ENCODE peak calls at places on chromosomes 6 and 20, in six cellular contexts. G is K562, K is HepG2, M is A549, V is GM12878, N is upper lobe of left lung. Y is an unnamed sample.

GRCh38 chr6:32950449-32950848 is 2.4 kb downstream of the HLA-DMA start:
- ATAC-seq in G (no peak), K (no peak), M (no peak), V (no peak), N (no peak), Y (no peak)

GRCh38 chr20:37723668-37724067 is 29.8 kb downstream of the CTNNBL1 start:
- ATAC-seq in G (no peak), K (peak), M (no peak), V (no peak), N (no peak), Y (no peak)

GRCh38 chr20:41513829-41514228 is 104.3 kb downstream of the CHD6 start:
- ATAC-seq in G (no peak), K (no peak), M (no peak), V (no peak), N (no peak), Y (no peak)

GRCh38 chr6:146598785-146599405 is at the start of gene ADGB:
- ATAC-seq in G (peak), K (peak), M (peak), V (peak), N (peak), Y (peak)

GRCh38 chr6:158514991-158515390 is 44.9 kb upstream of the TMEM181 start:
- ATAC-seq in G (no peak), K (peak), M (no peak), V (no peak), N (no peak), Y (no peak)

GRCh38 chr6:70103798-70104197 is 199.1 kb downstream of the COL9A1 start:
- ATAC-seq in G (peak), K (peak), M (no peak), V (peak), N (no peak), Y (no peak)

GRCh38 chr6:36289281-36290018 is 19.6 kb downstream of the PNPLA1 start:
- ATAC-seq in G (no peak), K (no peak), M (no peak), V (no peak), N (no peak), Y (no peak)

GRCh38 chr20:51345601-51346101 is 196.9 kb downstream of the NFATC2 start:
- ATAC-seq in G (no peak), K (no peak), M (peak), V (no peak), N (peak), Y (peak)

GRCh38 chr20:4027590-4028265 is 12.4 kb upstream of the RNF24 start:
- ATAC-seq in G (no peak), K (no peak), M (peak), V (no peak), N (no peak), Y (no peak)

GRCh38 chr6:158517581-158517980 is 42.3 kb upstream of the TMEM181 start:
- ATAC-seq in G (no peak), K (peak), M (no peak), V (peak), N (no peak), Y (no peak)

GRCh38 chr6:34374112-34374907 is 18.2 kb downstream of the NUDT3 start:
- ATAC-seq in G (no peak), K (no peak), M (no peak), V (peak), N (peak), Y (no peak)

GRCh38 chr6:44009425-44010321 is 117.6 kb downstream of the MRPL14 start:
- ATAC-seq in G (no peak), K (no peak), M (peak), V (no peak), N (no peak), Y (peak)

GRCh38 chr6:107396226-107396625 is 63.1 kb downstream of the PDSS2 start:
- ATAC-seq in G (no peak), K (no peak), M (no peak), V (no peak), N (no peak), Y (no peak)

GRCh38 chr6:75557068-75557467 is 44.6 kb upstream of the SENP6 start:
- ATAC-seq in G (no peak), K (no peak), M (no peak), V (no peak), N (no peak), Y (no peak)

GRCh38 chr6:86825436-86825835 is 111.9 kb upstream of the HTR1E start:
- ATAC-seq in G (no peak), K (peak), M (no peak), V (no peak), N (no peak), Y (no peak)

GRCh38 chr6:25266425-25267135 is 12.6 kb upstream of the CARMIL1 start:
- ATAC-seq in G (no peak), K (no peak), M (no peak), V (no peak), N (peak), Y (peak)

GRCh38 chr6:156167289-156168076 is 609.7 kb upstream of the ARID1B start:
- ATAC-seq in G (no peak), K (no peak), M (no peak), V (no peak), N (peak), Y (peak)

GRCh38 chr6:57242505-57242904 is 20.4 kb upstream of the RAB23 start:
- ATAC-seq in G (no peak), K (no peak), M (peak), V (no peak), N (peak), Y (peak)

GRCh38 chr6:163098827-163099469 is 315.6 kb upstream of the QKI start:
- ATAC-seq in G (no peak), K (no peak), M (no peak), V (no peak), N (no peak), Y (no peak)

GRCh38 chr20:11807070-11807741 is 110.5 kb upstream of the BTBD3 start:
- ATAC-seq in G (no peak), K (no peak), M (peak), V (no peak), N (peak), Y (peak)

GRCh38 chr6:166999845-167000253 is 652 bp downstream of the CEP43 start:
- ATAC-seq in G (no peak), K (peak), M (no peak), V (no peak), N (no peak), Y (no peak)

GRCh38 chr6:121305957-121306607 is 28.2 kb downstream of the TBC1D32 start:
- ATAC-seq in G (peak), K (peak), M (peak), V (peak), N (no peak), Y (no peak)

GRCh38 chr20:35757098-35757705 is 14.6 kb upstream of the PHF20 start:
- ATAC-seq in G (peak), K (peak), M (peak), V (peak), N (no peak), Y (no peak)

GRCh38 chr20:4544765-4545164 is 176.9 kb upstream of the PRND start:
- ATAC-seq in G (no peak), K (no peak), M (no peak), V (no peak), N (no peak), Y (no peak)

GRCh38 chr6:117955684-117956083 is 48.6 kb downstream of the SLC35F1 start:
- ATAC-seq in G (no peak), K (no peak), M (no peak), V (peak), N (no peak), Y (no peak)

GRCh38 chr20:41234546-41234945 is 83.0 kb downstream of the ZHX3 start:
- ATAC-seq in G (no peak), K (peak), M (no peak), V (no peak), N (no peak), Y (peak)

GRCh38 chr20:17909745-17910345 is 58.7 kb downstream of the SNX5 start:
- ATAC-seq in G (no peak), K (peak), M (no peak), V (no peak), N (no peak), Y (no peak)

GRCh38 chr6:110412258-110412839 is 3.0 kb downstream of the DDO start:
- ATAC-seq in G (peak), K (no peak), M (no peak), V (no peak), N (no peak), Y (no peak)

GRCh38 chr6:110414669-110415296 is 592 bp downstream of the DDO start:
- ATAC-seq in G (peak), K (peak), M (no peak), V (no peak), N (peak), Y (peak)

GRCh38 chr6:110410534-110410933 is 4.8 kb downstream of the DDO start:
- ATAC-seq in G (no peak), K (no peak), M (no peak), V (no peak), N (no peak), Y (no peak)

GRCh38 chr6:110419028-110419739 is 3.8 kb upstream of the DDO start:
- ATAC-seq in G (no peak), K (peak), M (no peak), V (no peak), N (no peak), Y (no peak)

DNA sequence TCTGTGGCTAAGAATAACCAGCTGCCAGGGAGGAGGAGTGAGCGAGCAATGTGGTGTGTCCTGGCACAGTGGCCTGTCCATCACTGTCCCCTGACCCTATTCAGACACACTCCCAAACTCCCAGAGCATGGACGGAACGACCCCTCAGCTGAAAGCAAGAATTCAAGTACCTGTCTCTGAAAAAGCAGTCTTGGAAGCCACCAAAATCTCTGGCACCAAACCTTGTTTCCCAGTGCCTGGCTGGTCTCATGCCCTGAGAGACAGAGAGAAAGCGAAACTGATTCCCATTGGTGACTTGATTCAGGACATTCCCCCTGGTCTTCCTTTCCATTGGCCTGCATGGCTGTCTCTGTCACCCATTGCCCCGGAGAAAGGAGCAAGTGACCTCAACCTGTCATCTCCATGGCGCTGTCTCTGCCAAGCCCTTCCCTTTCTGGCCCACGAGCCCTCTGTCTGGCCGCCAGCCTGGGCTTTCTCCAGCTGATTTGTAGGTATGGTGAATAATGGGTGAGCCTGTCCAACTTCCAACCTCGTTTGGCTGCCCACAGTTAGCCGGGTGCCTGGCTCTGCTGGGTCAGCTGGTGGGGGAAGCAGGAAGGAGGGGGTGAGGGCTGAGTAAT is at the start of gene DDO:
- ATAC-seq in G (peak), K (peak), M (peak), V (peak), N (peak), Y (peak)
- H3K4me3 ChIP-seq in G (no peak), K (peak), M (no peak), V (no peak), N (peak), Y (peak)

DNA sequence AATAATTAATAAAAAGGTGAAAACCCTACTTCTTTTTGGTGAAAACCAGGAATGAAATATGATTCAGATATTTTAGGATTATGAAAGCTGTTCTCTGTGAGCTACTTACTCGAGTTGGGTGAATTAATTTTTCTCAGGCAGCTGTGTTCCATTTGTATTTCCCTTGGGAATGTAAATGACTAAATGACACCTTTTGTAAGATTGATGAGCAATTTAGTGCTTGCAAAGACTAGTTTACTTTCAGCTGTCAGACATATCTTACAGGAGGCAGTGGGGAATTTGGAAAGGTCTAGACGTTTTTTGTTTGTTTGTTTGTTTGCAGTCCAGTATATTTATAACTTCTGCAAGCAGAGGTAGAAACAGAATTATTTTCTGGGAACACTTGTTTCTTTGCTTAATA is 91.2 kb downstream of the AKAP7 start:
- ATAC-seq in G (no peak), K (no peak), M (no peak), V (no peak), N (no peak), Y (no peak)
- TF ChIP-seq EP300 in G (no peak), K (no peak), M (no peak), V (no peak), N (no peak), Y (no peak)

GRCh38 chr6:6491761-6492160 is 96.8 kb upstream of the LY86 start:
- ATAC-seq in G (no peak), K (no peak), M (no peak), V (no peak), N (no peak), Y (no peak)

GRCh38 chr6:6497541-6497940 is 91.0 kb upstream of the LY86 start:
- ATAC-seq in G (no peak), K (no peak), M (no peak), V (no peak), N (no peak), Y (no peak)

GRCh38 chr6:6495851-6496250 is 92.7 kb upstream of the LY86 start:
- ATAC-seq in G (no peak), K (no peak), M (no peak), V (no peak), N (peak), Y (peak)

GRCh38 chr6:6492675-6493074 is 95.8 kb upstream of the LY86 start:
- ATAC-seq in G (no peak), K (no peak), M (no peak), V (no peak), N (peak), Y (no peak)

DNA sequence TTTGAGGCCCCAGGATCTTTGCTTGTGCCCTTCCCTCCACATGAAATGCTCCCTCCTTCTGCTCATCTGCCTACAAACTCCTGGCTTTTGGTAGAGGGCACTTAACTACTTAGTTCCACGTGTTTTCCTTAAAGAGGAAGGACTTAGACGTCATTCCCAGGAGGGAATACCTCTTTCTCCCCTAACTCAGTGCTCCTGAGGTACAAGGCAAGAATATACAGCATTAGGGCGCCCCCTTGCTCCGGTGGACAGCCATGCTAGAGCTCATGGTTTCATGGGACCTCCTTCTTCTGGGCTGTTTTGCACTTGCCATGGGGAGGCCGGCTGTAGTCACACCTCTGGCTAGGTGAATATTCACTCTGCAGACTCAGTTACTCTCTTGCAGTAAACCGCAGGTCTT is 93.8 kb upstream of the LY86 start:
- ATAC-seq in G (peak), K (peak), M (peak), V (peak), N (peak), Y (no peak)
- TF ChIP-seq CTCF in G (peak), K (peak), M (no peak), V (peak), N (peak), Y (no peak)

GRCh38 chr6:50722829-50723562 is 9.7 kb downstream of the TFAP2D start:
- ATAC-seq in G (no peak), K (no peak), M (no peak), V (no peak), N (no peak), Y (no peak)

GRCh38 chr6:50718566-50718965 is 5.2 kb downstream of the TFAP2D start:
- ATAC-seq in G (no peak), K (no peak), M (no peak), V (no peak), N (no peak), Y (no peak)

GRCh38 chr6:50720623-50721022 is 7.3 kb downstream of the TFAP2D start:
- ATAC-seq in G (peak), K (peak), M (no peak), V (no peak), N (no peak), Y (no peak)

GRCh38 chr6:50721978-50722377 is 8.7 kb downstream of the TFAP2D start:
- ATAC-seq in G (no peak), K (no peak), M (no peak), V (no peak), N (no peak), Y (no peak)

GRCh38 chr6:50724381-50725124 is 11.2 kb downstream of the TFAP2D start:
- ATAC-seq in G (peak), K (no peak), M (no peak), V (no peak), N (no peak), Y (no peak)
- H3K4me3 ChIP-seq in G (no peak), K (no peak), M (no peak), V (no peak), N (no peak), Y (no peak)

DNA sequence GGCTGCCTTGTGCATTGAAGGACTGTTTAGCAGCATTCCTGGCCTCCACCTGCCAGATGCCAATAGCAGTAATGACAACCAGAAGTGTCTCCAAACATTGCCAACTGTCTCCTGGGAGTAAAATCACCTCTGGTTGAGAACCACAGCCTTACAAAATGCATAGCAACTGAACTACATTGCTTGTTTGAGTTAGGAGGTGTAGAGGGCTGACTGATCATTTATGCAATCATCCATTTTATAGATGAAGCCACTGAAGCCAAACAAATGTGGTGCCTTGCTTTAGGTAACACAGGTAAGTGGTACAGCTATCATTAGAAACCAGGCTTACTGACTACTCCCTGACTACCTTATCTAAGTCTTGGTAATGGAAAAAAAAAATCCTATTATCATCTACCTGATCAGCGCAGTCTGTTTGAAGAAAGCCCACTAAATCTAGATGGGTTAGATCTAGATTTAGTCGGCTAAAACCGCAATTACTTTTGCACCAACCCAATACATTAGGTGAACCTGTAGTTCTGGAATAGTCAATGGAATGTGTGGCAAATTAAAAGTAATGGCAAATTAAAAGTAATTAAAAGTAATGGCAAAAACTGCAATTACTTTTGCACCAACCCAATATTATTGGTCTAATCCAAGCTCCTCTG is 47.7 kb upstream of the F13A1 start:
- ATAC-seq in G (no peak), K (no peak), M (no peak), V (no peak), N (no peak), Y (no peak)
- TF ChIP-seq EP300 in G (no peak), K (no peak), M (no peak), V (no peak), N (no peak), Y (no peak)

GRCh38 chr20:63680427-63680826 is 16.0 kb upstream of the TNFRSF6B start:
- ATAC-seq in G (no peak), K (no peak), M (no peak), V (no peak), N (no peak), Y (no peak)
- TF ChIP-seq CTCF in G (no peak), K (no peak), M (no peak), V (no peak), N (no peak), Y (no peak)

GRCh38 chr20:34037767-34038166 is 44.1 kb downstream of the RALY start:
- ATAC-seq in G (no peak), K (no peak), M (no peak), V (no peak), N (peak), Y (peak)
- H3K4me3 ChIP-seq in G (no peak), K (no peak), M (no peak), V (no peak), N (no peak), Y (no peak)

DNA sequence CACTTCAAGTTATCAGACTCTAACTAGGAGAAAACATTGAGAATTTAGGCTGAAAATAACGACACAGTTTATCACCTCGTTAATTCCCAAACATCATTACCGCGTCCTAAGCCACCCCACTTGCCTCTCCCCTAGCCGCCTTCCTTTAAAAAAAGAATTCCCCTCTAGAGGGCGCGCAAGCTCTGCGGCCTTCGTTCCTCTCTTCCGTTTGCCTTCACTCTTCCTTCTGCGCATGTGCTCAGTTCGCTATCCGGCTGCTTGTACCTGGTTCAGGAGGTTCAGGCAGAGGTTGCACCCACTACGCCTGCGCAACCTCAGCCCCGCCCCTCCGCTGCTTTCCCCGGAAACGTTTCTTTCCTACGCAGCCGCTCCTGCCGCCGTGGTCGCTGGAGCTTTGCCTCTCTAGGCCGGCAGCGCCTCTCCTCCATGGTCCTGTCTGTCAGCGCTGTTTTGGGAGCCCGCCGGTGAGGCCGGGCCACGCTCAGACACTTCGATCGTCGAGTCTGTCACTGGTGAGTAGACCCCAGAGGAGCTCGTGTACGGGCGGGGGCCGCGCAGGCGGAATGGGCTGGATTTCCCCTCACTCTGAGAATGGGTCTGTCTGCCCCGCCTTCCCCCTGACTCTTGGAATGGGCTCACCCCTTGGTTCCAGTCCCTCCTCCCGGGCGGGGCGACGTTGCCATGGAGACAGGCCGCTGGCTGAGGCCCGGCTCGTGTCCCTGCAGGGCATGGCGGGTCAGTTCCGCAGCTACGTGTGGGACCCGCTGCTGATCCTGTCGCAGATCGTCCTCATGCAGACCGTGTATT is at the start of gene SYS1:
- ATAC-seq in G (peak), K (peak), M (peak), V (peak), N (peak), Y (peak)
- TF ChIP-seq EP300 in G (no peak), K (peak), M (no peak), V (no peak), N (no peak), Y (no peak)

DNA sequence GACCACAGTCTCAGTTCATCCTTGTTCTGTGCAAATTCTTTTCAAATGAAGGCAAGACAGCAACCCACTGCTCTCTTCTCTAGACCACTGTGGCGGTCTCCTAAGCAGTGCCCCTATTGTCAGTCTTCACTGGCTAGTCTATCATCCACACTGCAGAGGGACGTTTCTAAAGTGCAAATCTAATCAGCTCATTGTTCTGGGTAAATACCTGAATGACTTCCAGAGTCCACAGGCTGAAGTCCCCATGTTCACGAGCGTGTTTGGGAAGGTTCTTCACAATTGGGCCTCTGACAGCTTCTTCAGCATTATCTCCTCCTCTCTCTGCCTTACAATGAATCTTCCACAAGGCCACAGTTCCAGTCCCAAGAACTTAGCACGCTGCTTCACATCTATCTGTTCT is 73.2 kb downstream of the LAMA4 start:
- ATAC-seq in G (no peak), K (peak), M (no peak), V (peak), N (peak), Y (peak)
- TF ChIP-seq CTCF in G (no peak), K (no peak), M (no peak), V (no peak), N (no peak), Y (no peak)